ENCODE peak calls at places on chromosomes 6 and 20, in five cellular contexts. X is uterus, B is foreskin fibroblast, L is lower lobe of right lung, P is pancreas. Z is an unnamed sample.
A peak's percentile ranks its signal among the peaks of the same experiment; 100 is the strongest.

GRCh38 chr6:26388014-26388413 is 5.1 kb downstream of the BTN2A2 start:
- DNase-seq in P (no peak), X (no peak), B (no peak), L (no peak), Z (no peak)

GRCh38 chr20:42981258-42981657 is 208.4 kb downstream of the PTPRT start:
- DNase-seq in L (no peak), B (no peak), X (no peak), P (no peak), Z (no peak)

GRCh38 chr20:44683263-44684046 is 31.7 kb upstream of the CCN5 start:
- DNase-seq in P (no peak), L (peak; percentile 57), X (no peak), B (no peak), Z (no peak)

GRCh38 chr6:71228461-71229041 is 60.1 kb upstream of the OGFRL1 start:
- DNase-seq in B (no peak), L (no peak), P (no peak), X (no peak), Z (no peak)

GRCh38 chr6:99151634-99152344 is 197.7 kb downstream of the FAXC start:
- DNase-seq in P (no peak), X (no peak), B (no peak), L (peak; percentile 48), Z (no peak)

GRCh38 chr6:37827603-37828265 is 8.2 kb downstream of the ZFAND3 start:
- DNase-seq in X (no peak), B (no peak), P (no peak), L (no peak), Z (no peak)

GRCh38 chr6:48136856-48137255 is 25.9 kb upstream of the PTCHD4 start:
- DNase-seq in L (no peak), B (no peak), X (no peak), P (no peak), Z (no peak)

GRCh38 chr6:153729189-153729588 is 309.9 kb upstream of the OPRM1 start:
- DNase-seq in P (no peak), B (no peak), X (no peak), L (no peak), Z (no peak)

GRCh38 chr6:34858681-34859080 is 29.2 kb downstream of the TAF11 start:
- DNase-seq in X (no peak), P (no peak), B (no peak), L (no peak), Z (no peak)
- TF ChIP-seq CTCF in X (no peak), P (no peak), B (no peak), L (no peak), Z (peak; percentile 8)

DNA sequence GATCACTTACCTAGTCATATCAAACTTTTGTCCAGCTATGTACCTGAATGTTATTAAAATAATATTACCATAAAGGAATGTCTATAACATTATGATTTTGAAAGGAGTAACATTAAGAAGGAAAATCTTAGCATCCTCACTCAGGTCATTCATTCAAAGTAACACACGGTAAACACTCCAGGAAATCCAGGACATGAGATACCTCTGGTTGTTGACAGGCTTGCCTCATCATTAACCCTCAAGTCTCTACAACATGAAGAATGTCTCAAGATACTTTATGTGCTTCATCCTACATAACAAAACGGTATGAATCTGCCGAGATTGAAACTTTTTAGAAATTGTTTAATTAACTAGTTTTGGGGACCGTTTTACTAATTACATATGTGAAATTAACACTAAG is 690 bp upstream of the FILIP1 start:
- DNase-seq in P (no peak), X (no peak), L (no peak), B (no peak), Z (no peak)
- H3K4me3 ChIP-seq in P (no peak overlapping the region), X (peak overlapping the region; percentile 43), L (peak overlapping the region; percentile 47), B (no peak overlapping the region), Z (no peak overlapping the region)

DNA sequence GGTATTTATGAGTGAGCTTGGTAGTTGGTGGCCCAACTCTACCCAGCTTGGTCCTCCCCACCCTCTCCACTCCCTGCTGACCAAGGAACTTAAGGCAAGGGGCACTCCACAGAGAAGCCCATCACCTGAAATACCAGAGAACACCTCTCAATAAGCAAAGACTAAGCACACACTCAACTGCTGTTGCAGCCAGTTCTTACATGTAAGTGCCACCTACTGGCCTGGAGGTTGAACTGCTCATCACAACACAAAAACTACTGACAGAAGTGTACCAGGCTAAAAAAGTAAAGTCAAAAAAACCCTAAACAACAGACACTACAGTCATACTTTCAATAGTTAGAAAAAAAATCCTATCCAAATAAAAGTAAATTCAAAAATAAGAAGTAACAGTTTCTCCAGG is 146.2 kb downstream of the FAM83B start:
- DNase-seq in L (no peak), P (no peak), X (no peak), B (no peak), Z (no peak)
- TF ChIP-seq CTCF in L (no peak), P (no peak), X (no peak), B (peak; percentile 40), Z (peak; percentile 24)

GRCh38 chr6:152534541-152534940 is 102.6 kb downstream of the SYNE1 start:
- DNase-seq in X (no peak), P (no peak), L (no peak), B (no peak), Z (no peak)
- H3K4me3 ChIP-seq in X (no peak overlapping the region), P (no peak overlapping the region), L (no peak overlapping the region), B (no peak overlapping the region), Z (no peak overlapping the region)

DNA sequence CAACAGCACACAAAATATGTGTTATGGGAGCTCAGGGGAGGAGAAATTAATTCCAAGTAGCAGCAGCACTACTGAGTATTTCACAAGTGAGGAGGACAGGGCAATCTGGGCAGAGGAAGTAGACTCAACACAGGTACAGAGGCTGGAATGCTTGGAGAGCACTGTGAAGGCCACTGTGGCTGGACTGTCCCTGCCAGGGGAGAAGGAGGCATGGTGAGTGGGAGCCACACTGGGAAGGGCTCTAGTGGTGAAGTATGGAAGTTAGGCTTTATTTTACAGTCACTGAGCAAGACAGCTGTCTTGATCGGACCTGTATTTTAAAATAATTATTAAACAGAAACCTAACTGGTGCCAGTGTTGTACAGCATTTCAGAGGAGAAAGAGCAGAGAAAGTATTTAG is 28.8 kb downstream of the FAM229B start:
- DNase-seq in L (no peak), P (no peak), B (no peak), X (no peak), Z (no peak)
- TF ChIP-seq CTCF in L (no peak), P (no peak), B (no peak), X (no peak), Z (no peak)

DNA sequence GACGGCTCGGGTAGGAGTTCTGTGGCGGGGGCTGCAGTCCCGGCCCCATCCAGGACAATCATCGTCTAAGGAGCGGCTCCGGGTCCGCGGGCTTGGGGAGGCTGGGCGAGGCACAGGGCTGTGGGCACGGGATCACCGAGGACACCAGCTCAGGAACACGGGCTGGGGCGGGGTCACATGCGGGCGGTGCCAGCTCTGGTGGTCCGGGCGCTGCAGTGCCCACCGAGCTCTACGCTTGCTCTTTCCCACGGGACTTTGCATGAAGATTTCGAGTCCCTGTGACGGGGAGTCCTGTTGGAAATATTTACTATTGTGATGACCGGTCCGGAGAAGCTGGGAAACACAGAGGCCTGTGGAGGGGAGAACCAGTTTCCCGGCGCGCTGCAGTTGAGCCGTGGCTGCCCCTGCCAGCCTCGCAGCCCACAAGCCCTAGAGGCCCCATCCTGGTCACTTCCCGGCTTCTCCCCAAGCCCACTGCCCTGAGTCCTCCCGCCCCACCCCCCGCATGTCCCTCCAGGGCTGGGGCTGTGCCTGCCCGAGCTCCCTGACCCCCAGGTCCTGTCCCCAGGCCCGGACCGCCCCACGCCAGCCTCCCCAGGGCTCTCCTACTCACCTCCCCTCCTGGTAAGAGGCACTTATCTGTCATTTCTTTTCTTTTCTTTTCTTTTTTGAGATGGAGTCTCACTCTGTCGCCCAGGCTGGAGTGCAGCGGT is 20.7 kb downstream of the SLC17A9 start:
- DNase-seq in L (no peak), B (no peak), P (no peak), X (no peak), Z (no peak)
- H3K4me3 ChIP-seq in L (no peak overlapping the region), B (no peak overlapping the region), P (no peak overlapping the region), X (no peak overlapping the region), Z (no peak overlapping the region)

GRCh38 chr20:12358655-12359009 is 440.9 kb downstream of the BTBD3 start:
- DNase-seq in B (no peak), X (no peak), L (no peak), P (no peak), Z (no peak)
- TF ChIP-seq CTCF in B (no peak), X (no peak), L (no peak), P (no peak), Z (no peak)

GRCh38 chr6:87341899-87342298 is 2.7 kb upstream of the C6orf163 start:
- DNase-seq in B (no peak), P (no peak), X (no peak), L (no peak), Z (no peak)
- H3K4me3 ChIP-seq in B (no peak overlapping the region), P (no peak overlapping the region), X (no peak overlapping the region), L (no peak overlapping the region), Z (no peak overlapping the region)

GRCh38 chr6:12635813-12636212 is 80.8 kb upstream of the PHACTR1 start:
- DNase-seq in B (no peak), P (no peak), X (no peak), L (no peak), Z (no peak)

GRCh38 chr6:12635375-12635774 is 81.2 kb upstream of the PHACTR1 start:
- DNase-seq in L (no peak), B (no peak), P (no peak), X (no peak), Z (no peak)

GRCh38 chr6:12636336-12636735 is 80.2 kb upstream of the PHACTR1 start:
- DNase-seq in L (no peak), X (no peak), B (no peak), P (no peak), Z (no peak)

GRCh38 chr6:12640438-12640837 is 76.1 kb upstream of the PHACTR1 start:
- DNase-seq in B (no peak), L (no peak), P (no peak), X (no peak), Z (no peak)

GRCh38 chr6:12637960-12638641 is 78.5 kb upstream of the PHACTR1 start:
- DNase-seq in P (peak; percentile 28), X (peak; percentile 13), L (peak; percentile 61), B (peak; percentile 57), Z (peak; percentile 14)
- TF ChIP-seq CTCF in P (peak; percentile 26), X (peak; percentile 8), L (peak; percentile 74), B (peak; percentile 85), Z (peak; percentile 86)